ENCODE peak calls at places on chromosomes 16 and 17, in four cellular contexts. One of them, this sample, is unnamed.
A peak's percentile ranks its signal among the peaks of the same experiment; 100 is the strongest.

GRCh38 chr16:9260665-9261064 is 169.2 kb downstream of the HAPSTR1 start:
- DNase-seq in left ventricle myocardium inferior: peak; percentile 36
- DNase-seq in adrenal gland: no peak
- DNase-seq in spleen: no peak
- DNase-seq in this sample: peak; percentile 71

GRCh38 chr17:69412336-69412735 is 2.2 kb upstream of the MAP2K6 start:
- DNase-seq in left ventricle myocardium inferior: no peak
- DNase-seq in adrenal gland: no peak
- DNase-seq in spleen: no peak
- DNase-seq in this sample: no peak

GRCh38 chr17:43401293-43401692 is 2.5 kb downstream of the ARL4D start:
- DNase-seq in left ventricle myocardium inferior: no peak
- DNase-seq in adrenal gland: peak; percentile 73
- DNase-seq in spleen: no peak
- DNase-seq in this sample: no peak

GRCh38 chr16:50371936-50372595 is 3.3 kb upstream of the BRD7 start:
- DNase-seq in left ventricle myocardium inferior: no peak
- DNase-seq in adrenal gland: peak; percentile 51
- DNase-seq in spleen: no peak
- DNase-seq in this sample: no peak

GRCh38 chr16:10589106-10589505 is 8.7 kb upstream of the EMP2 start:
- DNase-seq in left ventricle myocardium inferior: no peak
- DNase-seq in adrenal gland: no peak
- DNase-seq in spleen: no peak
- DNase-seq in this sample: no peak

GRCh38 chr17:336110-337021 is 16.2 kb downstream of the RPH3AL start:
- DNase-seq in left ventricle myocardium inferior: peak; percentile 68
- DNase-seq in adrenal gland: peak; percentile 76
- DNase-seq in spleen: peak; percentile 88
- DNase-seq in this sample: peak; percentile 86

GRCh38 chr16:22075776-22076175 is 16.6 kb upstream of the VWA3A start:
- DNase-seq in left ventricle myocardium inferior: no peak
- DNase-seq in adrenal gland: no peak
- DNase-seq in spleen: no peak
- DNase-seq in this sample: no peak

GRCh38 chr16:48053346-48053745 is 102.4 kb downstream of the ABCC12 start:
- DNase-seq in left ventricle myocardium inferior: no peak
- DNase-seq in adrenal gland: peak; percentile 49
- DNase-seq in spleen: no peak
- DNase-seq in this sample: no peak

GRCh38 chr16:30760577-30761426 is 1.1 kb downstream of the CFAP119 start:
- DNase-seq in left ventricle myocardium inferior: no peak
- DNase-seq in adrenal gland: no peak
- DNase-seq in spleen: no peak
- DNase-seq in this sample: no peak

GRCh38 chr16:66830422-66831404 is at the start of gene NAE1:
- DNase-seq in left ventricle myocardium inferior: peak; percentile 88
- DNase-seq in adrenal gland: peak; percentile 77
- DNase-seq in spleen: peak; percentile 97
- DNase-seq in this sample: peak; percentile 84

GRCh38 chr16:53282975-53283946 is 151.0 kb upstream of the RBL2 start:
- DNase-seq in left ventricle myocardium inferior: no peak
- DNase-seq in adrenal gland: no peak
- DNase-seq in spleen: no peak
- DNase-seq in this sample: no peak

GRCh38 chr17:2683912-2684311 is 27.7 kb downstream of the CLUH start:
- DNase-seq in left ventricle myocardium inferior: no peak
- DNase-seq in adrenal gland: no peak
- DNase-seq in spleen: no peak
- DNase-seq in this sample: peak; percentile 13

GRCh38 chr17:55768946-55769624 is 18.2 kb downstream of the PCTP start:
- DNase-seq in left ventricle myocardium inferior: no peak
- DNase-seq in adrenal gland: no peak
- DNase-seq in spleen: no peak
- DNase-seq in this sample: no peak

GRCh38 chr17:17044846-17045561 is 2.7 kb downstream of the MPRIP start:
- DNase-seq in left ventricle myocardium inferior: no peak
- DNase-seq in adrenal gland: peak; percentile 35
- DNase-seq in spleen: peak; percentile 70
- DNase-seq in this sample: no peak

GRCh38 chr16:17173134-17173729 is 297.5 kb downstream of the XYLT1 start:
- DNase-seq in left ventricle myocardium inferior: peak; percentile 24
- DNase-seq in adrenal gland: peak; percentile 64
- DNase-seq in spleen: peak; percentile 87
- DNase-seq in this sample: peak; percentile 34

GRCh38 chr16:80974649-80975376 is 31.9 kb downstream of the CMC2 start:
- DNase-seq in left ventricle myocardium inferior: no peak
- DNase-seq in adrenal gland: no peak
- DNase-seq in spleen: no peak
- DNase-seq in this sample: peak; percentile 20

GRCh38 chr16:3656491-3657468 is 2.3 kb downstream of the DNASE1 start:
- DNase-seq in left ventricle myocardium inferior: no peak
- DNase-seq in adrenal gland: peak; percentile 61
- DNase-seq in spleen: peak; percentile 56
- DNase-seq in this sample: peak; percentile 79

GRCh38 chr17:7063518-7064094 is 16.4 kb downstream of the CLEC10A start:
- DNase-seq in left ventricle myocardium inferior: no peak
- DNase-seq in adrenal gland: no peak
- DNase-seq in spleen: no peak
- DNase-seq in this sample: no peak

GRCh38 chr16:67311607-67312449 is 14.7 kb downstream of the KCTD19 start:
- DNase-seq in left ventricle myocardium inferior: no peak
- DNase-seq in adrenal gland: peak; percentile 86
- DNase-seq in spleen: no peak
- DNase-seq in this sample: no peak

GRCh38 chr16:678858-679807 is 1.1 kb upstream of the STUB1 start:
- DNase-seq in left ventricle myocardium inferior: peak; percentile 76
- DNase-seq in adrenal gland: peak; percentile 88
- DNase-seq in spleen: peak; percentile 94
- DNase-seq in this sample: peak; percentile 77

GRCh38 chr17:63911657-63912100 is 621 bp upstream of the CSHL1 start:
- DNase-seq in left ventricle myocardium inferior: no peak
- DNase-seq in adrenal gland: no peak
- DNase-seq in spleen: no peak
- DNase-seq in this sample: peak; percentile 35

GRCh38 chr17:20121359-20122235 is 112.4 kb downstream of the SPECC1 start:
- DNase-seq in left ventricle myocardium inferior: peak; percentile 46
- DNase-seq in adrenal gland: peak; percentile 48
- DNase-seq in spleen: peak; percentile 79
- DNase-seq in this sample: peak; percentile 65

GRCh38 chr17:17712268-17712924 is 31.1 kb downstream of the RAI1 start:
- DNase-seq in left ventricle myocardium inferior: no peak
- DNase-seq in adrenal gland: no peak
- DNase-seq in spleen: no peak
- DNase-seq in this sample: no peak

GRCh38 chr16:3482659-3483241 is 12.5 kb downstream of the C16orf90 start:
- DNase-seq in left ventricle myocardium inferior: no peak
- DNase-seq in adrenal gland: no peak
- DNase-seq in spleen: peak; percentile 13
- DNase-seq in this sample: no peak

GRCh38 chr16:28549301-28549899 is 4.3 kb upstream of the SGF29 start:
- DNase-seq in left ventricle myocardium inferior: no peak
- DNase-seq in adrenal gland: no peak
- DNase-seq in spleen: no peak
- DNase-seq in this sample: no peak

GRCh38 chr16:27571433-27572306 is 21.7 kb downstream of the KATNIP start:
- DNase-seq in left ventricle myocardium inferior: no peak
- DNase-seq in adrenal gland: no peak
- DNase-seq in spleen: no peak
- DNase-seq in this sample: no peak

GRCh38 chr16:57603110-57604024 is 25.1 kb upstream of the ADGRG1 start:
- DNase-seq in left ventricle myocardium inferior: no peak
- DNase-seq in adrenal gland: peak; percentile 8
- DNase-seq in spleen: no peak
- DNase-seq in this sample: no peak

GRCh38 chr17:54891176-54891821 is 9.4 kb upstream of the TOM1L1 start:
- DNase-seq in left ventricle myocardium inferior: no peak
- DNase-seq in adrenal gland: peak; percentile 57
- DNase-seq in spleen: no peak
- DNase-seq in this sample: peak; percentile 40

GRCh38 chr16:66250686-66251405 is 115.6 kb upstream of the CDH5 start:
- DNase-seq in left ventricle myocardium inferior: peak; percentile 84
- DNase-seq in adrenal gland: no peak
- DNase-seq in spleen: no peak
- DNase-seq in this sample: peak; percentile 35

GRCh38 chr17:5002121-5002788 is 4.5 kb downstream of the KIF1C start:
- DNase-seq in left ventricle myocardium inferior: no peak
- DNase-seq in adrenal gland: no peak
- DNase-seq in spleen: no peak
- DNase-seq in this sample: no peak

GRCh38 chr17:43588664-43589435 is 42.7 kb upstream of the ETV4 start:
- DNase-seq in left ventricle myocardium inferior: no peak
- DNase-seq in adrenal gland: no peak
- DNase-seq in spleen: no peak
- DNase-seq in this sample: no peak

DNA sequence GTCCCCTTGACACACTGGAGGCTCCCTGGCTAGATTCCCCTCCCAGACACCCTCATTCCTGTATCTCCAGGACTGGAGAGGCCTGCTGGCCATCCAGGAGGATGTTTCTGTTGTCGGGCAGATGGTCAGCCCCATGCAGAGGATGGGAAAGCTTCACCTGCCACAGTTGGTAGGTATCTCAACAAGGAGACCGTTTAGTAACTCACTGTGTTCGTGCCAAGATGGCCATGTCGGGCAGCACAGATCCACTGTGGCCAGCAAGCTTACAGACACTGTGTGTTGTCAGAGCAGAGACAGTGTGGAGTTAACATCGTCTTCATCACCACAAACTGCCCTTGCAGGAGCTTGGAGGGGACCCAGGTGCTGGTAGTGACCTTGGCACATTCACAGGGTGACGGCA is 390.9 kb downstream of the SEC14L1 start:
- DNase-seq in left ventricle myocardium inferior: no peak
- DNase-seq in adrenal gland: no peak
- DNase-seq in spleen: no peak
- DNase-seq in this sample: no peak
- H3K9me3 ChIP-seq in left ventricle myocardium inferior: no peaks in the 10 kb centered on the region
- H3K9me3 ChIP-seq in adrenal gland: no peaks in the 10 kb centered on the region
- H3K9me3 ChIP-seq in spleen: peaks cover 13% of the 10 kb centered on the region
- H3K9me3 ChIP-seq in this sample: no peaks in the 10 kb centered on the region

GRCh38 chr17:22599322-22599721 is 907.0 kb downstream of the KCNJ18 start:
- DNase-seq in left ventricle myocardium inferior: no peak
- DNase-seq in adrenal gland: no peak
- DNase-seq in spleen: no peak
- DNase-seq in this sample: no peak
- H3K9me3 ChIP-seq in left ventricle myocardium inferior: no peaks in the 10 kb centered on the region
- H3K9me3 ChIP-seq in adrenal gland: no peaks in the 10 kb centered on the region
- H3K9me3 ChIP-seq in spleen: no peaks in the 10 kb centered on the region
- H3K9me3 ChIP-seq in this sample: no peaks in the 10 kb centered on the region

DNA sequence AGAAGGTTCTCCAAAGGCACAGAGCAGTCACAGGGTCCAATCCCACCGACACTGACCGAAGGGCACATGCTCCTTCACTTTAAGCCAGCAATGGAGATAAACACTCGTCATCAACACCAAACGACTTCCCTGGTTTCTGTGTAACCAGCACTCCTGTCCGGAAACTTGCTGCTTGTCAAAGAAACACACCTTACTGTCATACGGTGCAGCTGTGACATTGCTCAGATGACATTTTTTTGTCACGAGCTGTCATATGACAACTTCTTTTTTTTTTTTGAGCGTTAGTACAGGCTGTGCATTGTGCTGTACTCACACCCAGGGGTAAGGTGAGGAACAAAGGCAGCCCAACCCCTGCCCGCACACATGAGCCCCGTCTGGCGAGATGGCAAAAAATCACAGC is 39.2 kb downstream of the TLE7 start:
- DNase-seq in left ventricle myocardium inferior: no peak
- DNase-seq in adrenal gland: no peak
- DNase-seq in spleen: no peak
- DNase-seq in this sample: no peak
- H3K9me3 ChIP-seq in left ventricle myocardium inferior: peaks cover 11% of the 10 kb centered on the region
- H3K9me3 ChIP-seq in adrenal gland: no peaks in the 10 kb centered on the region
- H3K9me3 ChIP-seq in spleen: peaks cover 18% of the 10 kb centered on the region
- H3K9me3 ChIP-seq in this sample: no peaks in the 10 kb centered on the region

DNA sequence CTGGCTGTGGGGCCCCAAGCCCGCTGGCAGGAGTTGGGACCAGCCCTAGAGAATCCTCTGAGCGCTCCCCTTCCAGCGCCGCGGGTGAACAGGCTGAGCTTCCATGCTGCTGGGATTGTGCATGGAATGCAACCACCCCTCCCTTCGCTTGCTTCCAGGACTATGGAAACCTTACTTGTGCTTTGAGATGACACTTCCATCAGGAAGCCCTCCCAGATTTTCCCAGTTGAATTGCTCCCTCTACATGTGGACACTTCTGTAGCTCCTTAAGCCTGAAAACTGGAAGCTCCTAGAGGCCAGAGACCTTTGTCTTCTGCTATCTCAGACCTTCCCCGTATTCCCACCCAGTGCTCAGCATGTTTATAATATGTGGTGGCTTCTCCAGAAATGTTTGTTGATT is 213.2 kb upstream of the RPL38 start:
- DNase-seq in left ventricle myocardium inferior: no peak
- DNase-seq in adrenal gland: no peak
- DNase-seq in spleen: peak; percentile 28
- DNase-seq in this sample: no peak
- H3K9me3 ChIP-seq in left ventricle myocardium inferior: no peaks in the 10 kb centered on the region
- H3K9me3 ChIP-seq in adrenal gland: no peaks in the 10 kb centered on the region
- H3K9me3 ChIP-seq in spleen: no peaks in the 10 kb centered on the region
- H3K9me3 ChIP-seq in this sample: no peaks in the 10 kb centered on the region

GRCh38 chr17:71251936-71252335 is 868.9 kb upstream of the SOX9 start:
- DNase-seq in left ventricle myocardium inferior: no peak
- DNase-seq in adrenal gland: no peak
- DNase-seq in spleen: no peak
- DNase-seq in this sample: no peak
- H3K9me3 ChIP-seq in left ventricle myocardium inferior: no peaks in the 10 kb centered on the region
- H3K9me3 ChIP-seq in adrenal gland: no peaks in the 10 kb centered on the region
- H3K9me3 ChIP-seq in spleen: peaks cover 6% of the 10 kb centered on the region
- H3K9me3 ChIP-seq in this sample: no peaks in the 10 kb centered on the region

GRCh38 chr17:80187493-80187892 is 17.7 kb downstream of the CARD14 start:
- DNase-seq in left ventricle myocardium inferior: peak; percentile 66
- DNase-seq in adrenal gland: peak; percentile 91
- DNase-seq in spleen: no peak
- DNase-seq in this sample: peak; percentile 65

GRCh38 chr17:80184423-80184714 is 14.5 kb downstream of the CARD14 start:
- DNase-seq in left ventricle myocardium inferior: no peak
- DNase-seq in adrenal gland: no peak
- DNase-seq in spleen: no peak
- DNase-seq in this sample: no peak

GRCh38 chr17:80189611-80190010 is 19.8 kb downstream of the CARD14 start:
- DNase-seq in left ventricle myocardium inferior: no peak
- DNase-seq in adrenal gland: no peak
- DNase-seq in spleen: no peak
- DNase-seq in this sample: no peak

GRCh38 chr17:80185968-80186367 is 16.1 kb downstream of the CARD14 start:
- DNase-seq in left ventricle myocardium inferior: no peak
- DNase-seq in adrenal gland: no peak
- DNase-seq in spleen: no peak
- DNase-seq in this sample: no peak

GRCh38 chr17:80187090-80187489 is 17.3 kb downstream of the CARD14 start:
- DNase-seq in left ventricle myocardium inferior: no peak
- DNase-seq in adrenal gland: peak; percentile 81
- DNase-seq in spleen: no peak
- DNase-seq in this sample: peak; percentile 38
- H3K9me3 ChIP-seq in left ventricle myocardium inferior: no peaks in the 10 kb centered on the region
- H3K9me3 ChIP-seq in adrenal gland: no peaks in the 10 kb centered on the region
- H3K9me3 ChIP-seq in spleen: no peaks in the 10 kb centered on the region
- H3K9me3 ChIP-seq in this sample: no peaks in the 10 kb centered on the region